ENCODE peak calls at places on chromosomes 12 and 14, in four cellular contexts. H is activated gamma-delta T cell treated with Interleukin-2 at 50 U/mL for 16 hours; J is NCI-H524; P is CD4-positive, alpha-beta T cell. T is an unnamed sample.
A peak's percentile ranks its signal among the peaks of the same experiment; 100 is the strongest.

GRCh38 chr12:24480766-24481449 is 468.0 kb downstream of the BCAT1 start:
- DNase-seq in H (no peak), J (no peak), P (no peak), T (no peak)

GRCh38 chr14:88825078-88825458 is 617 bp downstream of the TTC8 start:
- DNase-seq in H (no peak), J (no peak), P (no peak), T (no peak)

GRCh38 chr14:50360851-50361250 is 35.8 kb downstream of the CDKL1 start:
- DNase-seq in H (no peak), J (no peak), P (no peak), T (no peak)

GRCh38 chr14:105343194-105343593 is 28.6 kb downstream of the PACS2 start:
- DNase-seq in H (no peak), J (peak; percentile 90), P (no peak), T (no peak)

GRCh38 chr14:64703393-64704144 is 655 bp upstream of the PLEKHG3 start:
- DNase-seq in H (no peak), J (no peak), P (no peak), T (no peak)

GRCh38 chr14:104254735-104255400 is 116.5 kb downstream of the KIF26A start:
- DNase-seq in H (no peak), J (peak; percentile 82), P (no peak), T (no peak)

GRCh38 chr14:51626185-51626584 is 25.5 kb upstream of the FRMD6 start:
- DNase-seq in H (no peak), J (no peak), P (no peak), T (no peak)

GRCh38 chr12:109877504-109878246 is 2.7 kb downstream of the GLTP start:
- DNase-seq in H (no peak), J (no peak), P (no peak), T (no peak)

GRCh38 chr12:5506821-5507231 is 74.9 kb downstream of the NTF3 start:
- DNase-seq in H (no peak), J (no peak), P (no peak), T (no peak)

GRCh38 chr12:102539651-102540553 is 59.5 kb upstream of the IGF1 start:
- DNase-seq in H (no peak), J (no peak), P (no peak), T (no peak)

GRCh38 chr14:100881211-100882025 is 22.1 kb downstream of the RTL1 start:
- DNase-seq in H (no peak), J (no peak), P (no peak), T (no peak)

GRCh38 chr12:95546491-95546813 is 4.8 kb downstream of the USP44 start:
- DNase-seq in H (no peak), J (no peak), P (no peak), T (no peak)

GRCh38 chr14:75369506-75369905 is 58.3 kb upstream of the JDP2 start:
- DNase-seq in H (no peak), J (no peak), P (no peak), T (no peak)

GRCh38 chr12:46886541-46887041 is 60.8 kb upstream of the SLC38A4 start:
- DNase-seq in H (no peak), J (no peak), P (no peak), T (no peak)

GRCh38 chr12:49503674-49504180 is 35.1 kb upstream of the KCNH3 start:
- DNase-seq in H (no peak), J (no peak), P (no peak), T (no peak)

GRCh38 chr14:74620497-74620921 is 8.5 kb upstream of the LTBP2 start:
- DNase-seq in H (peak; percentile 46), J (no peak), P (no peak), T (peak; percentile 22)

GRCh38 chr14:36857842-36858445 is 196.3 kb downstream of the PAX9 start:
- DNase-seq in H (no peak), J (no peak), P (no peak), T (no peak)

GRCh38 chr14:54622189-54622958 is 55.4 kb downstream of the SAMD4A start:
- DNase-seq in H (no peak), J (no peak), P (no peak), T (no peak)